ENCODE peak calls at places on chromosome 7, in five cellular contexts. R is CD8-positive, alpha-beta memory T cell; E is body of pancreas; I is aorta; Y is tibial artery. L is an unnamed sample.
A peak's percentile ranks its signal among the peaks of the same experiment; 100 is the strongest.

GRCh38 chr7:156932006-156932405 is 17.5 kb upstream of the NOM1 start:
- DNase-seq in R (no peak), I (no peak), Y (no peak), E (no peak), L (no peak)

GRCh38 chr7:771241-772004 is 44.3 kb upstream of the PRKAR1B start:
- DNase-seq in I (peak; percentile 88), E (peak; percentile 94), Y (peak; percentile 92), R (no peak), L (no peak)

GRCh38 chr7:29249383-29249750 is 54.8 kb downstream of the CHN2 start:
- DNase-seq in Y (no peak), R (no peak), E (no peak), I (no peak), L (no peak)

GRCh38 chr7:156640949-156641485 is 443 bp downstream of the RNF32 start:
- DNase-seq in R (no peak), Y (no peak), E (peak; percentile 59), I (no peak), L (peak; percentile 50)

GRCh38 chr7:43803865-43804264 is 45.4 kb downstream of the BLVRA start:
- DNase-seq in I (no peak), Y (no peak), E (no peak), R (no peak), L (no peak)

GRCh38 chr7:38825721-38826440 is 83.1 kb downstream of the VPS41 start:
- DNase-seq in I (no peak), R (no peak), E (no peak), Y (no peak), L (peak; percentile 35)

GRCh38 chr7:2650451-2650850 is 18.7 kb downstream of the TTYH3 start:
- DNase-seq in E (no peak), Y (no peak), R (no peak), I (no peak), L (no peak)

GRCh38 chr7:34133983-34134782 is 228.8 kb downstream of the BMPER start:
- DNase-seq in I (peak; percentile 88), E (peak; percentile 60), R (no peak), Y (peak; percentile 73), L (peak; percentile 88)

GRCh38 chr7:69517985-69518731 is 80.1 kb upstream of the AUTS2 start:
- DNase-seq in Y (peak; percentile 50), E (no peak), R (no peak), I (no peak), L (no peak)

GRCh38 chr7:143015926-143016490 is 10.9 kb downstream of the OR9A2 start:
- DNase-seq in E (no peak), R (no peak), Y (no peak), I (no peak), L (peak; percentile 87)

GRCh38 chr7:37694208-37695080 is 10.9 kb downstream of the GPR141 start:
- DNase-seq in Y (peak; percentile 65), R (no peak), E (peak; percentile 39), I (no peak), L (no peak)

GRCh38 chr7:30465342-30466170 is 13.0 kb downstream of the NOD1 start:
- DNase-seq in E (no peak), I (no peak), R (no peak), Y (no peak), L (peak; percentile 72)

GRCh38 chr7:25777969-25778767 is 373.8 kb upstream of the NFE2L3 start:
- DNase-seq in Y (no peak), E (no peak), R (no peak), I (no peak), L (no peak)

GRCh38 chr7:80379034-80379433 is 132.8 kb downstream of the GNAT3 start:
- DNase-seq in I (no peak), Y (no peak), E (no peak), R (no peak), L (peak; percentile 75)

DNA sequence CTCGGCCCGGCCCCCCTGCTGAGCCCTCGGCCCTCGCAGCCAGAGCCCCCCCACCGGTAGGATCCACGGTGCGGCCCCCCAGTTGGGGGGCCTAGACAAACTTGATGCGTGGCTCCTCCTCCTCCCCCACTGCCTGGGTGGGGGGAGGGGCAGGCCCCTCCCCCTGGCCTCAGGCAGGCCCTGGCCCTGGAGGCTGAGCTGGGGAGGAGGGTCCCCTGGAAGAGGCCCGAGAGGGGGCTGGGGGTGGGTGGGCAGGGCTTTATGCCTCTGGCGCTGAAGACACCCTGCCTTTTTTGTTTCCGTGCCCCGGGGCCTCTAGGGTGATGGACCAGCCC is 3.7 kb downstream of the VPS37D start:
- DNase-seq in R (no peak), I (no peak), E (no peak), Y (no peak), L (no peak)
- H3K4me1 ChIP-seq in R (peaks cover 7% of the 10 kb centered on the region), I (no peaks in the 10 kb centered on the region), E (peaks cover 18% of the 10 kb centered on the region), Y (peaks cover 12% of the 10 kb centered on the region), L (peaks cover 5% of the 10 kb centered on the region)

GRCh38 chr7:121088870-121089269 is 100.4 kb downstream of the CPED1 start:
- DNase-seq in Y (no peak), E (no peak), R (no peak), I (no peak), L (no peak)
- H3K36me3 ChIP-seq in Y (no peaks in the 10 kb centered on the region), E (no peaks in the 10 kb centered on the region), R (no peaks in the 10 kb centered on the region), I (peaks cover 3% of the 10 kb centered on the region), L (no peaks in the 10 kb centered on the region)

GRCh38 chr7:121186746-121187145 is 142.1 kb upstream of the WNT16 start:
- DNase-seq in E (no peak), R (no peak), I (no peak), Y (no peak), L (no peak)
- H3K4me1 ChIP-seq in E (no peaks in the 10 kb centered on the region), R (no peaks in the 10 kb centered on the region), I (no peaks in the 10 kb centered on the region), Y (no peaks in the 10 kb centered on the region), L (peaks cover 20% of the 10 kb centered on the region)

GRCh38 chr7:47428052-47428779 is 153.7 kb downstream of the TNS3 start:
- DNase-seq in Y (peak; percentile 34), E (no peak), R (no peak), I (no peak), L (no peak)
- H3K36me3 ChIP-seq in Y (peaks cover 10% of the 10 kb centered on the region), E (peaks cover 31% of the 10 kb centered on the region), R (no peaks in the 10 kb centered on the region), I (peaks cover 4% of the 10 kb centered on the region), L (peaks cover 54% of the 10 kb centered on the region)

GRCh38 chr7:50712527-50713356 is 70.0 kb downstream of the GRB10 start:
- DNase-seq in I (no peak), Y (no peak), E (no peak), R (no peak), L (no peak)
- H3K4me1 ChIP-seq in I (peaks cover 11% of the 10 kb centered on the region), Y (peaks cover 44% of the 10 kb centered on the region), E (peaks cover 93% of the 10 kb centered on the region), R (no peaks in the 10 kb centered on the region), L (peaks cover 32% of the 10 kb centered on the region)

GRCh38 chr7:152137476-152138025 is 112.1 kb downstream of the GALNT11 start:
- DNase-seq in Y (no peak), I (no peak), E (no peak), R (no peak), L (no peak)
- H3K36me3 ChIP-seq in Y (peaks cover 36% of the 10 kb centered on the region), I (peaks cover 4% of the 10 kb centered on the region), E (peaks cover 27% of the 10 kb centered on the region), R (peaks cover 22% of the 10 kb centered on the region), L (peaks cover 56% of the 10 kb centered on the region)

GRCh38 chr7:134785842-134786241 is 6.4 kb downstream of the CALD1 start:
- DNase-seq in I (no peak), R (no peak), Y (no peak), E (no peak), L (no peak)
- H3K4me1 ChIP-seq in I (peaks cover 17% of the 10 kb centered on the region), R (no peaks in the 10 kb centered on the region), Y (peaks cover 48% of the 10 kb centered on the region), E (no peaks in the 10 kb centered on the region), L (peaks cover 48% of the 10 kb centered on the region)

L was measured in adipocyte.